ENCODE peak calls at places on chromosomes 2 and 18, in four cellular contexts. One of them, this sample, is unnamed.

GRCh38 chr2:109466674-109467575 is 146.8 kb downstream of the SEPTIN10 start:
- DNase-seq in CD8-positive, alpha-beta memory T cell: no peak
- DNase-seq in activated CD8-positive, alpha-beta memory T cell treated with anti-CD3 and anti-CD28 coated beads, Interleukin-2, amount 10 ng/mL, durations not matched to agents 7 days and 5 days: no peak
- DNase-seq in neural crest cell: no peak
- DNase-seq in this sample: no peak

GRCh38 chr18:60060578-60060977 is 160.8 kb downstream of the PMAIP1 start:
- DNase-seq in CD8-positive, alpha-beta memory T cell: no peak
- DNase-seq in activated CD8-positive, alpha-beta memory T cell treated with anti-CD3 and anti-CD28 coated beads, Interleukin-2, amount 10 ng/mL, durations not matched to agents 7 days and 5 days: no peak
- DNase-seq in neural crest cell: no peak
- DNase-seq in this sample: no peak

GRCh38 chr18:22391571-22392359 is 25.9 kb downstream of the CTAGE1 start:
- DNase-seq in CD8-positive, alpha-beta memory T cell: peak; percentile 45
- DNase-seq in activated CD8-positive, alpha-beta memory T cell treated with anti-CD3 and anti-CD28 coated beads, Interleukin-2, amount 10 ng/mL, durations not matched to agents 7 days and 5 days: peak; percentile 61
- DNase-seq in neural crest cell: no peak
- DNase-seq in this sample: peak; percentile 46

GRCh38 chr18:39178171-39178570 is 1612.6 kb upstream of the CELF4 start:
- DNase-seq in CD8-positive, alpha-beta memory T cell: no peak
- DNase-seq in activated CD8-positive, alpha-beta memory T cell treated with anti-CD3 and anti-CD28 coated beads, Interleukin-2, amount 10 ng/mL, durations not matched to agents 7 days and 5 days: no peak
- DNase-seq in neural crest cell: no peak
- DNase-seq in this sample: no peak

GRCh38 chr2:119255760-119256573 is 32.3 kb downstream of the STEAP3 start:
- DNase-seq in CD8-positive, alpha-beta memory T cell: no peak
- DNase-seq in activated CD8-positive, alpha-beta memory T cell treated with anti-CD3 and anti-CD28 coated beads, Interleukin-2, amount 10 ng/mL, durations not matched to agents 7 days and 5 days: no peak
- DNase-seq in neural crest cell: no peak
- DNase-seq in this sample: peak; percentile 79

GRCh38 chr2:130300258-130300969 is 42.3 kb upstream of the IMP4 start:
- DNase-seq in CD8-positive, alpha-beta memory T cell: no peak
- DNase-seq in activated CD8-positive, alpha-beta memory T cell treated with anti-CD3 and anti-CD28 coated beads, Interleukin-2, amount 10 ng/mL, durations not matched to agents 7 days and 5 days: no peak
- DNase-seq in neural crest cell: no peak
- DNase-seq in this sample: no peak

GRCh38 chr2:168521342-168521741 is 65.3 kb downstream of the CERS6 start:
- DNase-seq in CD8-positive, alpha-beta memory T cell: no peak
- DNase-seq in activated CD8-positive, alpha-beta memory T cell treated with anti-CD3 and anti-CD28 coated beads, Interleukin-2, amount 10 ng/mL, durations not matched to agents 7 days and 5 days: no peak
- DNase-seq in neural crest cell: no peak
- DNase-seq in this sample: no peak

GRCh38 chr2:216911886-216912285 is 52.0 kb upstream of the TNP1 start:
- DNase-seq in CD8-positive, alpha-beta memory T cell: no peak
- DNase-seq in activated CD8-positive, alpha-beta memory T cell treated with anti-CD3 and anti-CD28 coated beads, Interleukin-2, amount 10 ng/mL, durations not matched to agents 7 days and 5 days: no peak
- DNase-seq in neural crest cell: no peak
- DNase-seq in this sample: no peak

GRCh38 chr18:30177056-30177455 is 865.5 kb downstream of the DSC3 start:
- DNase-seq in CD8-positive, alpha-beta memory T cell: no peak
- DNase-seq in activated CD8-positive, alpha-beta memory T cell treated with anti-CD3 and anti-CD28 coated beads, Interleukin-2, amount 10 ng/mL, durations not matched to agents 7 days and 5 days: no peak
- DNase-seq in neural crest cell: no peak
- DNase-seq in this sample: peak; percentile 11

GRCh38 chr2:201972621-201973255 is 60.9 kb upstream of the FZD7 start:
- DNase-seq in CD8-positive, alpha-beta memory T cell: no peak
- DNase-seq in activated CD8-positive, alpha-beta memory T cell treated with anti-CD3 and anti-CD28 coated beads, Interleukin-2, amount 10 ng/mL, durations not matched to agents 7 days and 5 days: no peak
- DNase-seq in neural crest cell: peak; percentile 43
- DNase-seq in this sample: no peak

GRCh38 chr2:109260886-109261700 is 132.1 kb downstream of the SH3RF3 start:
- DNase-seq in CD8-positive, alpha-beta memory T cell: no peak
- DNase-seq in activated CD8-positive, alpha-beta memory T cell treated with anti-CD3 and anti-CD28 coated beads, Interleukin-2, amount 10 ng/mL, durations not matched to agents 7 days and 5 days: no peak
- DNase-seq in neural crest cell: no peak
- DNase-seq in this sample: no peak

GRCh38 chr2:218368621-218369153 is 12.0 kb downstream of the CATIP start:
- DNase-seq in CD8-positive, alpha-beta memory T cell: no peak
- DNase-seq in activated CD8-positive, alpha-beta memory T cell treated with anti-CD3 and anti-CD28 coated beads, Interleukin-2, amount 10 ng/mL, durations not matched to agents 7 days and 5 days: no peak
- DNase-seq in neural crest cell: no peak
- DNase-seq in this sample: no peak

GRCh38 chr2:1830936-1831616 is 86.8 kb upstream of the PXDN start:
- DNase-seq in CD8-positive, alpha-beta memory T cell: no peak
- DNase-seq in activated CD8-positive, alpha-beta memory T cell treated with anti-CD3 and anti-CD28 coated beads, Interleukin-2, amount 10 ng/mL, durations not matched to agents 7 days and 5 days: no peak
- DNase-seq in neural crest cell: no peak
- DNase-seq in this sample: no peak

GRCh38 chr2:79580175-79580574 is 67.3 kb downstream of the CTNNA2 start:
- DNase-seq in CD8-positive, alpha-beta memory T cell: no peak
- DNase-seq in activated CD8-positive, alpha-beta memory T cell treated with anti-CD3 and anti-CD28 coated beads, Interleukin-2, amount 10 ng/mL, durations not matched to agents 7 days and 5 days: no peak
- DNase-seq in neural crest cell: no peak
- DNase-seq in this sample: no peak

GRCh38 chr2:85796549-85797262 is 42.9 kb downstream of the ATOH8 start:
- DNase-seq in CD8-positive, alpha-beta memory T cell: no peak
- DNase-seq in activated CD8-positive, alpha-beta memory T cell treated with anti-CD3 and anti-CD28 coated beads, Interleukin-2, amount 10 ng/mL, durations not matched to agents 7 days and 5 days: no peak
- DNase-seq in neural crest cell: peak; percentile 43
- DNase-seq in this sample: no peak

GRCh38 chr18:24118750-24119577 is 19.9 kb upstream of the CABYR start:
- DNase-seq in CD8-positive, alpha-beta memory T cell: peak; percentile 68
- DNase-seq in activated CD8-positive, alpha-beta memory T cell treated with anti-CD3 and anti-CD28 coated beads, Interleukin-2, amount 10 ng/mL, durations not matched to agents 7 days and 5 days: peak; percentile 84
- DNase-seq in neural crest cell: peak; percentile 67
- DNase-seq in this sample: peak; percentile 43

GRCh38 chr2:36541891-36542595 is 55.9 kb downstream of the FEZ2 start:
- DNase-seq in CD8-positive, alpha-beta memory T cell: no peak
- DNase-seq in activated CD8-positive, alpha-beta memory T cell treated with anti-CD3 and anti-CD28 coated beads, Interleukin-2, amount 10 ng/mL, durations not matched to agents 7 days and 5 days: no peak
- DNase-seq in neural crest cell: no peak
- DNase-seq in this sample: no peak

GRCh38 chr2:217687771-217688170 is 315.0 kb downstream of the TNS1 start:
- DNase-seq in CD8-positive, alpha-beta memory T cell: no peak
- DNase-seq in activated CD8-positive, alpha-beta memory T cell treated with anti-CD3 and anti-CD28 coated beads, Interleukin-2, amount 10 ng/mL, durations not matched to agents 7 days and 5 days: no peak
- DNase-seq in neural crest cell: no peak
- DNase-seq in this sample: no peak

GRCh38 chr2:21362101-21362500 is 238.3 kb downstream of the TDRD15 start:
- DNase-seq in CD8-positive, alpha-beta memory T cell: no peak
- DNase-seq in activated CD8-positive, alpha-beta memory T cell treated with anti-CD3 and anti-CD28 coated beads, Interleukin-2, amount 10 ng/mL, durations not matched to agents 7 days and 5 days: no peak
- DNase-seq in neural crest cell: no peak
- DNase-seq in this sample: no peak

GRCh38 chr2:109562421-109562820 is 51.3 kb downstream of the SEPTIN10 start:
- DNase-seq in CD8-positive, alpha-beta memory T cell: no peak
- DNase-seq in activated CD8-positive, alpha-beta memory T cell treated with anti-CD3 and anti-CD28 coated beads, Interleukin-2, amount 10 ng/mL, durations not matched to agents 7 days and 5 days: no peak
- DNase-seq in neural crest cell: no peak
- DNase-seq in this sample: no peak

GRCh38 chr2:68251855-68252406 is 401 bp downstream of the PPP3R1 start:
- DNase-seq in CD8-positive, alpha-beta memory T cell: peak; percentile 31
- DNase-seq in activated CD8-positive, alpha-beta memory T cell treated with anti-CD3 and anti-CD28 coated beads, Interleukin-2, amount 10 ng/mL, durations not matched to agents 7 days and 5 days: peak; percentile 61
- DNase-seq in neural crest cell: no peak
- DNase-seq in this sample: no peak

GRCh38 chr18:78656346-78656925 is 323.2 kb upstream of the SALL3 start:
- DNase-seq in CD8-positive, alpha-beta memory T cell: no peak
- DNase-seq in activated CD8-positive, alpha-beta memory T cell treated with anti-CD3 and anti-CD28 coated beads, Interleukin-2, amount 10 ng/mL, durations not matched to agents 7 days and 5 days: no peak
- DNase-seq in neural crest cell: no peak
- DNase-seq in this sample: no peak

GRCh38 chr2:172712251-172712650 is 23.4 kb upstream of the RAPGEF4 start:
- DNase-seq in CD8-positive, alpha-beta memory T cell: no peak
- DNase-seq in activated CD8-positive, alpha-beta memory T cell treated with anti-CD3 and anti-CD28 coated beads, Interleukin-2, amount 10 ng/mL, durations not matched to agents 7 days and 5 days: no peak
- DNase-seq in neural crest cell: no peak
- DNase-seq in this sample: no peak

GRCh38 chr2:45676088-45676487 is 24.6 kb downstream of the PRKCE start:
- DNase-seq in CD8-positive, alpha-beta memory T cell: no peak
- DNase-seq in activated CD8-positive, alpha-beta memory T cell treated with anti-CD3 and anti-CD28 coated beads, Interleukin-2, amount 10 ng/mL, durations not matched to agents 7 days and 5 days: no peak
- DNase-seq in neural crest cell: no peak
- DNase-seq in this sample: no peak

GRCh38 chr2:197128897-197129296 is 181.7 kb downstream of the ANKRD44 start:
- DNase-seq in CD8-positive, alpha-beta memory T cell: no peak
- DNase-seq in activated CD8-positive, alpha-beta memory T cell treated with anti-CD3 and anti-CD28 coated beads, Interleukin-2, amount 10 ng/mL, durations not matched to agents 7 days and 5 days: no peak
- DNase-seq in neural crest cell: no peak
- DNase-seq in this sample: no peak

This sample was measured in HTR-8/SVneo.